ENCODE peak calls at places on chromosomes 3 and 15, in nine cellular contexts. X is AG04450, F is bronchial epithelial cell, Q is fibroblast of mammary gland, K is GM12865, N is HL-60, O is A549, E is dorsolateral prefrontal cortex, T is AG09309. G is an unnamed sample.

GRCh38 chr15:84023636-84024035 is 211.9 kb upstream of the GOLGA6L4 start:
- DNase-seq in X (peak; percentile 2), F (peak; percentile 37), Q (peak; percentile 62), K (peak; percentile 62), N (no peak), O (peak; percentile 29), E (no peak), T (no peak), G (peak; percentile 64)

GRCh38 chr15:82805994-82806406 is at the start of gene FSD2:
- DNase-seq in X (no peak), F (no peak), Q (no peak), K (peak; percentile 85), N (no peak), O (no peak), E (no peak), T (no peak), G (no peak)

GRCh38 chr3:129855454-129856419 is 37.8 kb downstream of the TMCC1 start:
- DNase-seq in X (peak; percentile 6), F (peak; percentile 78), Q (peak; percentile 71), K (peak; percentile 36), N (peak; percentile 17), O (peak; percentile 23), E (no peak), T (peak; percentile 25), G (peak; percentile 66)

GRCh38 chr3:194885766-194886165 is 200.1 kb downstream of the FAM43A start:
- DNase-seq in X (no peak), F (no peak), Q (no peak), K (no peak), N (no peak), O (no peak), E (no peak), T (no peak), G (no peak)

GRCh38 chr3:64157150-64158035 is 67.9 kb downstream of the PRICKLE2 start:
- DNase-seq in X (no peak), F (peak; percentile 49), Q (no peak), K (no peak), N (no peak), O (no peak), E (no peak), T (no peak), G (no peak)

GRCh38 chr3:53166206-53166605 is 5.2 kb downstream of the PRKCD start:
- DNase-seq in X (no peak), F (no peak), Q (no peak), K (no peak), N (no peak), O (no peak), E (no peak), T (no peak), G (no peak)

GRCh38 chr3:13637953-13638352 is 89.0 kb downstream of the FBLN2 start:
- DNase-seq in X (no peak), F (no peak), Q (no peak), K (no peak), N (no peak), O (no peak), E (no peak), T (no peak), G (no peak)

GRCh38 chr15:77417642-77418041 is 2.3 kb downstream of the PEAK1 start:
- DNase-seq in X (no peak), F (no peak), Q (peak; percentile 19), K (no peak), N (no peak), O (no peak), E (no peak), T (no peak), G (peak; percentile 17)

GRCh38 chr3:115779011-115779410 is 155.7 kb downstream of the GAP43 start:
- DNase-seq in X (no peak), F (no peak), Q (no peak), K (no peak), N (no peak), O (no peak), E (no peak), T (no peak), G (no peak)

GRCh38 chr15:82880704-82881103 is 71.3 kb downstream of the WHAMM start:
- DNase-seq in X (no peak), F (no peak), Q (no peak), K (peak; percentile 1), N (no peak), O (no peak), E (no peak), T (no peak), G (no peak)

GRCh38 chr3:26963356-26963742 is 340.8 kb downstream of the LRRC3B start:
- DNase-seq in X (no peak), F (no peak), Q (no peak), K (no peak), N (no peak), O (no peak), E (no peak), T (no peak), G (no peak)

GRCh38 chr3:63875510-63875909 is 11.8 kb downstream of the ATXN7 start:
- DNase-seq in X (no peak), F (no peak), Q (no peak), K (no peak), N (no peak), O (no peak), E (no peak), T (no peak), G (no peak)

GRCh38 chr3:66991478-66991877 is 6.6 kb upstream of the KBTBD8 start:
- DNase-seq in X (peak; percentile 83), F (peak; percentile 92), Q (peak; percentile 88), K (no peak), N (peak; percentile 52), O (no peak), E (no peak), T (peak; percentile 21), G (peak; percentile 86)

GRCh38 chr3:132854856-132855535 is 132.8 kb upstream of the NPHP3 start:
- DNase-seq in X (no peak), F (no peak), Q (no peak), K (no peak), N (no peak), O (no peak), E (no peak), T (no peak), G (no peak)

GRCh38 chr3:30605706-30606300 is 598 bp upstream of the TGFBR2 start:
- DNase-seq in X (no peak), F (peak; percentile 57), Q (no peak), K (no peak), N (no peak), O (no peak), E (no peak), T (no peak), G (no peak)

GRCh38 chr3:134145183-134145582 is 105.5 kb downstream of the RYK start:
- DNase-seq in X (no peak), F (no peak), Q (no peak), K (no peak), N (no peak), O (no peak), E (no peak), T (no peak), G (no peak)
- TF ChIP-seq CTCF in X (no peak), F (peak; percentile 24), Q (no peak), K (peak; percentile 3), N (no peak), O (no peak), E (no peak), T (no peak), G (no peak)

DNA sequence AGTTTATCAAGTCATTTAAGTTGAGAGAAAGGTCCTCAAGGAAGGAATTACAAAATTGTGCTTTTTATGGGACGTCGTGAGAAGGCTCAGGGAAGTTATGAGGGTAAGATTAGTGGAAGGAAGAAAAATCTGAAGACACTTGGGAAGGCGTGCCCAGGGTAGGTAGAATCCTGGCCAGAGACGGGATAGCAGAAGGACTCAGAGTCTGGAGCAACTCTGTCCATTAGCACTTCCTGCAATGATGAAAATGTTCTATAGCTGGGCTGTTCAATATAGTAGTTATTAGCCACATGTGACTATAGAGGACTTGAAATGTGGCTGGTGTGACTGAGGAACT is 271.0 kb upstream of the ZPLD1 start:
- DNase-seq in X (no peak), F (no peak), Q (no peak), K (no peak), N (no peak), O (no peak), E (no peak), T (no peak), G (no peak)
- H3K4me3 ChIP-seq in X (no peak overlapping the region), F (no peak overlapping the region), Q (no peak overlapping the region), K (no peak overlapping the region), N (no peak overlapping the region), O (no peak overlapping the region), E (no peak overlapping the region), T (no peak overlapping the region), G (no peak overlapping the region)

DNA sequence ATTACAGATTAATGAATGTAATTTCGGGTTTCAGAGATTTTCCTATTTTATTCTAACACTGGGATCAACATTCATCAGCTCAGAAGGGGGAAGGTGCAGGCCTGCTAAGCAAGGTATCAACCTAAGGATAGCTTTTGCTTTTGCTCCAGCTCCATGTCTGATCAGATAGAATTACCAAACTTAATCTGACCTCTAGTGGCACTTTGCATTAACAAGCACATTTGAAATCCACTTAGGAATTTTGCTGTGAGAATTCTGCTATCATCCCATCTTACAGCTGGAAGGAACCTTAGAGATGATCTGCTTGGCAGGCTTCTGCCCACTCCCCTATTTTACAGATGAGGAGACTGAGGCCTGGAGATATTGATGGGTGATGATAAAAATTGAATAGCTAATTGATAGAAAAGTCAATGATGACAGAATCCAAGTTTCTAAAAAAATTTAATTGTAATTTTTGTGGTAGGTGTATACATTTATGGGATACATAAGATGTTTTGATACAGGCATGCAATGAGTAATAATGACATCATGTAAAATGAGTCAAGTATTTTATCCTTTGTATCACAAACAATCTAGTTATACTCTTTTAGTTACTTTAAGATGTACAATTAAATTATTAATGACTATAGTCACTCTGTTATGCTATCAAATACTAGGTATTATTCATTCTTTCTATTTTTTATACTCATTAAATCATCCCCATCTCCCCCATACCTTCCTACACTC is 209.2 kb upstream of the ZPLD1 start:
- DNase-seq in X (peak; percentile 64), F (peak; percentile 83), Q (peak; percentile 83), K (peak; percentile 68), N (no peak), O (peak; percentile 33), E (no peak), T (peak; percentile 45), G (peak; percentile 89)
- TF ChIP-seq CTCF in X (peak; percentile 70), F (peak; percentile 53), Q (peak; percentile 61), K (peak; percentile 57), N (no peak), O (peak; percentile 86), E (peak; percentile 78), T (peak; percentile 62), G (peak; percentile 57)

GRCh38 chr3:50503504-50503903 is at the start of gene CACNA2D2:
- DNase-seq in X (no peak), F (no peak), Q (no peak), K (peak; percentile 17), N (peak; percentile 6), O (peak; percentile 33), E (peak; percentile 65), T (no peak), G (peak; percentile 5)

GRCh38 chr3:50504681-50505080 is 1.2 kb upstream of the CACNA2D2 start:
- DNase-seq in X (no peak), F (no peak), Q (no peak), K (no peak), N (no peak), O (no peak), E (no peak), T (no peak), G (no peak)

GRCh38 chr3:50502584-50503423 is 630 bp downstream of the CACNA2D2 start:
- DNase-seq in X (no peak), F (no peak), Q (no peak), K (no peak), N (no peak), O (no peak), E (no peak), T (no peak), G (no peak)

GRCh38 chr3:50502225-50502583 is 1.2 kb downstream of the CACNA2D2 start:
- DNase-seq in X (no peak), F (no peak), Q (no peak), K (no peak), N (no peak), O (no peak), E (no peak), T (no peak), G (no peak)

GRCh38 chr3:50503947-50504346 is 513 bp upstream of the CACNA2D2 start:
- DNase-seq in X (no peak), F (no peak), Q (no peak), K (no peak), N (no peak), O (no peak), E (no peak), T (no peak), G (no peak)
- H3K4me3 ChIP-seq in X (no peak overlapping the region), F (no peak overlapping the region), Q (no peak overlapping the region), K (no peak overlapping the region), N (no peak overlapping the region), O (peak overlapping the region; percentile 67), E (peak overlapping the region; percentile 77), T (no peak overlapping the region), G (no peak overlapping the region)

G was measured in cardiac fibroblast.